ENCODE peak calls at places on chromosomes 6 and 20, in four cellular contexts. F is RWPE1; D is CD4-positive, alpha-beta memory T cell; P is mammary epithelial cell. X is an unnamed sample.

GRCh38 chr6:14062345-14063029 is 55.1 kb upstream of the CD83 start:
- DNase-seq in F (no peak), P (no peak), D (no peak), X (no peak)

GRCh38 chr6:68657374-68657773 is 22.3 kb downstream of the ADGRB3 start:
- DNase-seq in P (no peak), D (no peak), F (no peak), X (no peak)

GRCh38 chr20:3156811-3157619 is 2.6 kb downstream of the FASTKD5 start:
- DNase-seq in F (no peak), P (no peak), D (peak; percentile 45), X (no peak)

GRCh38 chr6:111068116-111068897 is 19.0 kb upstream of the SLC16A10 start:
- DNase-seq in F (no peak), P (no peak), D (no peak), X (no peak)

GRCh38 chr6:35036059-35036827 is 104.9 kb downstream of the TCP11 start:
- DNase-seq in F (no peak), P (no peak), D (no peak), X (no peak)

GRCh38 chr6:21887301-21888185 is 294.0 kb downstream of the SOX4 start:
- DNase-seq in D (no peak), P (no peak), F (no peak), X (no peak)

GRCh38 chr6:158031445-158032353 is 50.0 kb downstream of the SYNJ2 start:
- DNase-seq in P (no peak), F (no peak), D (no peak), X (no peak)

GRCh38 chr6:32178547-32179440 is 589 bp downstream of the RNF5 start:
- DNase-seq in F (peak; percentile 17), P (no peak), D (no peak), X (no peak)

GRCh38 chr20:41048475-41049242 is 20.0 kb downstream of the TOP1 start:
- DNase-seq in F (no peak), P (no peak), D (peak; percentile 52), X (no peak)

GRCh38 chr6:1315560-1316386 is 3.9 kb downstream of the FOXQ1 start:
- DNase-seq in P (no peak), F (no peak), D (no peak), X (no peak)

GRCh38 chr6:40444811-40445210 is 142.4 kb downstream of the LRFN2 start:
- DNase-seq in P (peak; percentile 14), D (no peak), F (no peak), X (peak; percentile 33)

GRCh38 chr20:58714923-58715708 is 22.5 kb downstream of the NPEPL1 start:
- DNase-seq in P (no peak), F (no peak), D (no peak), X (no peak)

GRCh38 chr6:98931710-98932109 is 16.0 kb downstream of the FBXL4 start:
- DNase-seq in F (no peak), D (no peak), P (no peak), X (no peak)

GRCh38 chr6:72580281-72580940 is 41.5 kb upstream of the KCNQ5 start:
- DNase-seq in P (peak; percentile 67), F (peak; percentile 75), D (no peak), X (peak; percentile 37)

GRCh38 chr6:155483858-155484257 is 28.2 kb upstream of the NOX3 start:
- DNase-seq in D (no peak), F (no peak), P (peak; percentile 73), X (peak; percentile 24)

GRCh38 chr6:107728564-107728897 is 95.6 kb downstream of the SCML4 start:
- DNase-seq in P (no peak), D (no peak), F (no peak), X (no peak)

GRCh38 chr20:8388146-8388545 is 256.1 kb downstream of the PLCB1 start:
- DNase-seq in F (no peak), D (no peak), P (peak; percentile 53), X (no peak)

GRCh38 chr6:378958-379366 is 12.6 kb upstream of the IRF4 start:
- DNase-seq in F (no peak), P (no peak), D (no peak), X (no peak)

GRCh38 chr6:96821034-96821433 is 16.2 kb downstream of the GPR63 start:
- DNase-seq in D (no peak), F (no peak), P (no peak), X (no peak)

GRCh38 chr6:108100003-108100402 is 25.5 kb upstream of the OSTM1 start:
- DNase-seq in D (no peak), F (no peak), P (no peak), X (no peak)

GRCh38 chr20:25270829-25271251 is 23.0 kb downstream of the PYGB start:
- DNase-seq in D (no peak), F (no peak), P (no peak), X (no peak)

GRCh38 chr6:16104624-16105023 is 24.3 kb upstream of the MYLIP start:
- DNase-seq in D (no peak), F (no peak), P (no peak), X (no peak)

GRCh38 chr6:139701695-139702094 is 327.2 kb upstream of the CITED2 start:
- DNase-seq in F (no peak), P (no peak), D (no peak), X (no peak)

GRCh38 chr20:35279040-35279439 is 1.1 kb upstream of the MMP24OS start:
- DNase-seq in F (peak; percentile 86), D (no peak), P (peak; percentile 75), X (no peak)

GRCh38 chr6:112041535-112041934 is 12.4 kb upstream of the CCN6 start:
- DNase-seq in P (no peak), D (no peak), F (no peak), X (no peak)

GRCh38 chr6:3843379-3844096 is 5.6 kb upstream of the FAM50B start:
- DNase-seq in F (no peak), D (no peak), P (no peak), X (no peak)

GRCh38 chr6:127276336-127276735 is 9.7 kb downstream of the RNF146 start:
- DNase-seq in F (no peak), P (no peak), D (no peak), X (no peak)

GRCh38 chr6:42555477-42556457 is 8.1 kb upstream of the UBR2 start:
- DNase-seq in P (peak; percentile 25), F (peak; percentile 25), D (peak; percentile 44), X (peak; percentile 73)

DNA sequence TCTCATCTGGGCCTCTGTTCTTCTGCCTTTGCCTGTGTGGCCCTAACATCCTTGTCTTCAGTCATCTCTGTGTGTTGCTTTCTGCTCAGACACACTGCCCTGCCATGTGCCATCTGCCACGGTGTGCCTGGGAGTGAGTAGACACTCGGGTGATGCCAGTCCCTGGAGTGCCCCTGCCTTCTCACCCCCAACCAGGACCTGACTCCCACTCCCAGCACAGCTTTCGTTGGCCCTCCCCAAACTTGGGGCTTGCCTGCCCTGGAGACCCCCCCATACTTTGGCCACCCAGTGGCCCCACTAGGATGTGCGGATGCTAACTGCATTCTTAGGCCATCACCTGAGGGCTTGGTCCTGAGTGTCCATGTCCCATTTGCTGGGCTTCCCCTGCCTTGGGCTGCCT is 76.4 kb upstream of the SCP2D1 start:
- DNase-seq in D (no peak), F (no peak), P (no peak), X (no peak)
- H3K27ac ChIP-seq in D (no peak overlapping the region), F (no peak overlapping the region), P (no peak overlapping the region), X (no peak overlapping the region)

GRCh38 chr6:129498950-129499870 is 210.8 kb downstream of the ARHGAP18 start:
- DNase-seq in F (peak; percentile 46), P (peak; percentile 75), D (peak; percentile 55), X (no peak)
- H3K27ac ChIP-seq in F (peak overlapping the region; percentile 67), P (peak overlapping the region; percentile 90), D (no peak overlapping the region), X (peak overlapping the region; percentile 98)

GRCh38 chr20:57412347-57413029 is 21.3 kb downstream of the RBM38 start:
- DNase-seq in P (no peak), F (no peak), D (no peak), X (no peak)
- H3K27ac ChIP-seq in P (no peak overlapping the region), F (no peak overlapping the region), D (no peak overlapping the region), X (no peak overlapping the region)

GRCh38 chr20:10747019-10747418 is 73.2 kb upstream of the JAG1 start:
- DNase-seq in F (no peak), D (no peak), P (no peak), X (no peak)
- H3K27ac ChIP-seq in F (no peak overlapping the region), D (no peak overlapping the region), P (no peak overlapping the region), X (peak overlapping the region; percentile 32)

DNA sequence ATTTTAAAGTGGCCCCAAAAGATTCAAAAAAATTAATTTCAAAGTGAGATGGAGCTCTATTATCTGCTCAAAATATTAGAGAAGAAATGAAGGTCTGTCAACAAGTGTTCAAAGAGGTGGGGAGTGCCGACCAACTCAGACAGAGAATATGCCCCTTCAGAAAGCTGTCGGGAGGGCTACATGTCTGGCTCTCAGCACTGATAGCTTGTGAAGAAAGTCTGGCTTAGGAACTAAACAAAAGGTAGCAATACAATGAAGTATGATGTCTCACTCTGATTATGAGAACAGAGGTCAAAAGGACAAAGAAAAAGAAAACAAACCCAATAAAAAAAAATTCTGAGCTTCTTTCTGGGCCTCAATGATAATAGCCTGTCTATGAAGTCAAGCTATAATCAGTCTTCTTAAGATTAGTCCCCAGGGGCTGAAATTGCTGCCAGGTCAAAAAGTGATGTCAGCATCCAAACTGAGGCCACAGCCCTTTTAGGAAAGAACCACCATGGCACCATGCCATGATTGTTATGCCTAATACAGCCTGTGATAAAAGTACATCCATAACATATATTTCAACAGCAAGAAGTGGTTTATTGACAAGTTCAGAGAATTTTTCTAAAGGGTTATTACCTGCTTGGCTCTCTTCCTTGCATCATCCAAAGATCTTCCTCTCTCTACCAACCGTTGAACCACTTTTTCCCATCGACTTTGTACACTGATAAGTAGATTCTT is 150.9 kb downstream of the DST start:
- DNase-seq in P (peak; percentile 9), F (no peak), D (no peak), X (no peak)
- H3K27ac ChIP-seq in P (peak overlapping the region; percentile 1), F (no peak overlapping the region), D (no peak overlapping the region), X (peak overlapping the region; percentile 72)

GRCh38 chr20:16475225-16475624 is 98.0 kb downstream of the KIF16B start:
- DNase-seq in P (no peak), F (no peak), D (no peak), X (no peak)
- H3K27ac ChIP-seq in P (no peak overlapping the region), F (no peak overlapping the region), D (no peak overlapping the region), X (no peak overlapping the region)

GRCh38 chr6:18280084-18280483 is 15.8 kb upstream of the DEK start:
- DNase-seq in P (peak; percentile 4), D (no peak), F (peak; percentile 54), X (no peak)

GRCh38 chr6:18276610-18277009 is 12.3 kb upstream of the DEK start:
- DNase-seq in F (no peak), P (peak; percentile 42), D (no peak), X (no peak)

GRCh38 chr6:18281564-18281963 is 17.2 kb upstream of the DEK start:
- DNase-seq in P (no peak), D (no peak), F (no peak), X (no peak)

DNA sequence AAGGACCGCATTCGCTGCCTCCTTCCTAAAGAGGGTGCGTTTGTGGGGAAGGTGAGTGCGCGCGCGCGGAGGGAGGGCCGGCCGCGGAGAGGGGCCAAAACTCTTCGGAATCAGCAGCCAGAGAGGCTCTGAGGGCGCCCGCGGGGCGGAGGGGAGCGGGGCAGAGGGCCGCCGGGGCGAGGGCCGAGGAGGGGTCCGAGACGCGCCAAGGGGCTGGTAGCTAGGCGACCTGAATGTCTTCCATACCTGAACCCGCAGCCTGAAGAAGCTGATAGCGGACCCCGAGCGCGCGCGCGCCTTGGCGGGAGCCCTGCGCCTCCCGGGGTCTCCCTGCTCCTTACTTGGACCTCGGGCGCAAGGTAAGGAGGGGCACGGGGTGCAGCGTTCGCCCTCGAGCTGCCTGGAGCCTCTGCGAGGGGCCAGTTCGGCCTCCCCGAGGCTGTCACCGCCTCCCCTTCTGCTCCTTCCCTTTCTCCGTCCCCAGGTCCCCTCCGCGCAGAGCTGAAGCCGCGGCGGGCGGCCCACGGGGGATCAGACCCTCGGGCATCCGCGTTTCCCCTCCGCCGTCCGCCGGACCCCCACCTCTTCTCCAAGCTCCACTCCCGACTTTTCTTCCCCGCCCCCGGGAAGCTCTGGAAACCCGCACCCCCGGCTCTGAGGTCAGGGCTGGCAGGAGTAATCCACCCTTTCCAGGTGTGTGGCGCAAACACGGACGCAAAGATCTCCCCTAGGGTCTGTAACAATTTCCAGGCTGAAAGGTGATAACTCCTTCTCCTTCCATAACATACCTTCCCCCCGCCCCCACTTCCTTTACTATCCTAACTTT is 13.1 kb upstream of the DEK start:
- DNase-seq in D (no peak), F (no peak), P (peak; percentile 21), X (no peak)
- H3K27ac ChIP-seq in D (no peak overlapping the region), F (peak overlapping the region; percentile 34), P (no peak overlapping the region), X (no peak overlapping the region)

X was measured in epithelial cell of prostate.